ENCODE peak calls at places on chromosomes 13 and 19, in eight cellular contexts. One of them, this sample, is unnamed.

GRCh38 chr19:19040417-19040816 is 7.0 kb downstream of the ARMC6 start:
- DNase-seq in uterus: peak
- DNase-seq in fibroblast of lung: peak
- DNase-seq in right lobe of liver: peak
- DNase-seq in psoas muscle: peak
- DNase-seq in PC-9: no peak
- DNase-seq in lower leg skin: no peak
- DNase-seq in WERI-Rb-1: no peak
- DNase-seq in this sample: peak

GRCh38 chr19:34678421-34678820 is 943 bp downstream of the ZNF302 start:
- DNase-seq in uterus: no peak
- DNase-seq in fibroblast of lung: no peak
- DNase-seq in right lobe of liver: no peak
- DNase-seq in psoas muscle: no peak
- DNase-seq in PC-9: no peak
- DNase-seq in lower leg skin: no peak
- DNase-seq in WERI-Rb-1: no peak
- DNase-seq in this sample: no peak

GRCh38 chr13:41822560-41822959 is 138.3 kb downstream of the VWA8 start:
- DNase-seq in uterus: no peak
- DNase-seq in fibroblast of lung: no peak
- DNase-seq in right lobe of liver: no peak
- DNase-seq in psoas muscle: no peak
- DNase-seq in PC-9: no peak
- DNase-seq in lower leg skin: no peak
- DNase-seq in WERI-Rb-1: no peak
- DNase-seq in this sample: no peak

GRCh38 chr13:48976677-48977625 is 1.2 kb downstream of the FNDC3A start:
- DNase-seq in uterus: no peak
- DNase-seq in fibroblast of lung: no peak
- DNase-seq in right lobe of liver: no peak
- DNase-seq in psoas muscle: no peak
- DNase-seq in PC-9: no peak
- DNase-seq in lower leg skin: no peak
- DNase-seq in WERI-Rb-1: no peak
- DNase-seq in this sample: no peak

GRCh38 chr13:24187185-24187584 is 26.7 kb downstream of the SPATA13 start:
- DNase-seq in uterus: no peak
- DNase-seq in fibroblast of lung: peak
- DNase-seq in right lobe of liver: no peak
- DNase-seq in psoas muscle: no peak
- DNase-seq in PC-9: no peak
- DNase-seq in lower leg skin: no peak
- DNase-seq in WERI-Rb-1: no peak
- DNase-seq in this sample: no peak

GRCh38 chr13:114009590-114010400 is 35.9 kb upstream of the C13orf46 start:
- DNase-seq in uterus: no peak
- DNase-seq in fibroblast of lung: no peak
- DNase-seq in right lobe of liver: no peak
- DNase-seq in psoas muscle: peak
- DNase-seq in PC-9: no peak
- DNase-seq in lower leg skin: peak
- DNase-seq in WERI-Rb-1: no peak
- DNase-seq in this sample: no peak

GRCh38 chr19:10643166-10643967 is 10.8 kb upstream of the ILF3 start:
- DNase-seq in uterus: no peak
- DNase-seq in fibroblast of lung: no peak
- DNase-seq in right lobe of liver: no peak
- DNase-seq in psoas muscle: no peak
- DNase-seq in PC-9: no peak
- DNase-seq in lower leg skin: no peak
- DNase-seq in WERI-Rb-1: no peak
- DNase-seq in this sample: no peak

GRCh38 chr13:32212420-32212819 is 102.7 kb downstream of the ZAR1L start:
- DNase-seq in uterus: no peak
- DNase-seq in fibroblast of lung: peak
- DNase-seq in right lobe of liver: no peak
- DNase-seq in psoas muscle: no peak
- DNase-seq in PC-9: no peak
- DNase-seq in lower leg skin: no peak
- DNase-seq in WERI-Rb-1: no peak
- DNase-seq in this sample: no peak

GRCh38 chr19:40411958-40412499 is 1.1 kb downstream of the PRX start:
- DNase-seq in uterus: no peak
- DNase-seq in fibroblast of lung: no peak
- DNase-seq in right lobe of liver: no peak
- DNase-seq in psoas muscle: no peak
- DNase-seq in PC-9: no peak
- DNase-seq in lower leg skin: no peak
- DNase-seq in WERI-Rb-1: no peak
- DNase-seq in this sample: no peak

GRCh38 chr13:113668491-113668971 is 1.5 kb downstream of the GRK1 start:
- DNase-seq in uterus: peak
- DNase-seq in fibroblast of lung: no peak
- DNase-seq in right lobe of liver: peak
- DNase-seq in psoas muscle: no peak
- DNase-seq in PC-9: no peak
- DNase-seq in lower leg skin: peak
- DNase-seq in WERI-Rb-1: peak
- DNase-seq in this sample: peak

GRCh38 chr13:50016421-50016820 is 1.2 kb downstream of the KCNRG start:
- DNase-seq in uterus: no peak
- DNase-seq in fibroblast of lung: peak
- DNase-seq in right lobe of liver: no peak
- DNase-seq in psoas muscle: no peak
- DNase-seq in PC-9: no peak
- DNase-seq in lower leg skin: no peak
- DNase-seq in WERI-Rb-1: no peak
- DNase-seq in this sample: no peak

GRCh38 chr13:19267746-19268145 is 86.1 kb upstream of the TUBA3C start:
- DNase-seq in uterus: no peak
- DNase-seq in fibroblast of lung: no peak
- DNase-seq in right lobe of liver: no peak
- DNase-seq in psoas muscle: no peak
- DNase-seq in PC-9: no peak
- DNase-seq in lower leg skin: no peak
- DNase-seq in WERI-Rb-1: no peak
- DNase-seq in this sample: no peak

GRCh38 chr19:1453525-1454371 is 3.8 kb downstream of the APC2 start:
- DNase-seq in uterus: peak
- DNase-seq in fibroblast of lung: peak
- DNase-seq in right lobe of liver: no peak
- DNase-seq in psoas muscle: no peak
- DNase-seq in PC-9: no peak
- DNase-seq in lower leg skin: no peak
- DNase-seq in WERI-Rb-1: peak
- DNase-seq in this sample: no peak

GRCh38 chr19:18053571-18054219 is 33.0 kb downstream of the IL12RB1 start:
- DNase-seq in uterus: no peak
- DNase-seq in fibroblast of lung: peak
- DNase-seq in right lobe of liver: no peak
- DNase-seq in psoas muscle: no peak
- DNase-seq in PC-9: no peak
- DNase-seq in lower leg skin: no peak
- DNase-seq in WERI-Rb-1: no peak
- DNase-seq in this sample: no peak

GRCh38 chr13:101706651-101707050 is 254.2 kb downstream of the ITGBL1 start:
- DNase-seq in uterus: no peak
- DNase-seq in fibroblast of lung: peak
- DNase-seq in right lobe of liver: peak
- DNase-seq in psoas muscle: peak
- DNase-seq in PC-9: no peak
- DNase-seq in lower leg skin: no peak
- DNase-seq in WERI-Rb-1: no peak
- DNase-seq in this sample: peak

DNA sequence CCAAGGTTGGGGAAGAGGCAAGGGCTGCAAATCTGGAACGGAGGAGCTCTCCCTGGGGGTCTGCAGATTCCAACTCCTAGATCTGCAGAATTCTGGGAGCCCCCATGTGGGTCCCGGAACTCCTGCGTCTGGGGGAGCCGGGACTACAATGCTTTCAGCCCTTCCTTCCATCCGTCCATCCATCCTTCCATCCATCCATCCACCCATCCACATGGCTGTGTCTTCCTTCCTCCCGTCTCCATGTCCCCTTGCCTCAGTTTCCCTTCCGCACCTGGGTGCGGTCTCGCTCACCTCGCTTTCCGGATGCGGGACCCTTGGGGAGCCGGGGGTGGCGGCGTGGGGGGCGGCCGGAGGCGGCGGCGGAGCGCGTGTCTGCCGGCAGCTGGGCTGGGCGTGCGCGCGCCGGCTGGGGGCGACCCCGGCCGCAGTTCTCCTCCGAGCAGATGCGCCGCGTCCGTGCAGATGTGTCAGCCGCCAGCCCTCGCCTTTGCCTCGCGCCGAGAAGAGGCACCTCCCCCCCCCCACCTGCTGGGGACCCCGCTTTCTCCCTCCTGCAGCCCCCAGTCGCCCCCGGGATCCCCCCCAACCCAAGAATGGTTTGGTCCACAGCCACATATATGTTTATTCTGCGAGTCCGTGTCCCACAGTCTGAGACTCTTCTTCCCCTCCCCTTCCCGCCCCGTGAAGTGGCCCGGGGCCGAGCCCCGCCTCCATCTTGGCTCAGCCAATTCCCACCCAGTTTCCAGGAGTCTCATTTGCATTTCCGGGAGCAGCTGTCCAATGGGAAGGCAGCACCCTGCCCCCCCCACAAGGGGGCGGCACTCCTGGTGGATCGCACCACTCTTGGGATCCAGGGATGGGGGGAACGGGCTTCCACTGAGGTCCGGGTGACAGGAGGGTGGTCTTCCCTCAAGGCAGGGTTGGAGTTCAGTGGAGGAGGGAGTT is 8.8 kb downstream of the ISOC2 start:
- DNase-seq in uterus: peak
- DNase-seq in fibroblast of lung: peak
- DNase-seq in right lobe of liver: no peak
- DNase-seq in psoas muscle: peak
- DNase-seq in PC-9: no peak
- DNase-seq in lower leg skin: peak
- DNase-seq in WERI-Rb-1: peak
- DNase-seq in this sample: peak
- TF ChIP-seq CTCF in uterus: no peak
- TF ChIP-seq CTCF in fibroblast of lung: peak
- TF ChIP-seq CTCF in right lobe of liver: peak
- TF ChIP-seq CTCF in psoas muscle: no peak
- TF ChIP-seq CTCF in PC-9: peak
- TF ChIP-seq CTCF in lower leg skin: no peak
- TF ChIP-seq CTCF in WERI-Rb-1: no peak
- TF ChIP-seq CTCF in this sample: no peak

GRCh38 chr13:23159587-23160240 is 21.1 kb upstream of the SGCG start:
- DNase-seq in uterus: no peak
- DNase-seq in fibroblast of lung: no peak
- DNase-seq in right lobe of liver: no peak
- DNase-seq in psoas muscle: no peak
- DNase-seq in PC-9: no peak
- DNase-seq in lower leg skin: no peak
- DNase-seq in WERI-Rb-1: no peak
- DNase-seq in this sample: no peak
- H3K4me3 ChIP-seq in uterus: peak
- H3K4me3 ChIP-seq in fibroblast of lung: no peak
- H3K4me3 ChIP-seq in right lobe of liver: no peak
- H3K4me3 ChIP-seq in psoas muscle: peak
- H3K4me3 ChIP-seq in PC-9: no peak
- H3K4me3 ChIP-seq in lower leg skin: peak
- H3K4me3 ChIP-seq in WERI-Rb-1: no peak
- H3K4me3 ChIP-seq in this sample: no peak

GRCh38 chr13:112456138-112457056 is 80.2 kb downstream of the SPACA7 start:
- DNase-seq in uterus: no peak
- DNase-seq in fibroblast of lung: no peak
- DNase-seq in right lobe of liver: no peak
- DNase-seq in psoas muscle: no peak
- DNase-seq in PC-9: no peak
- DNase-seq in lower leg skin: no peak
- DNase-seq in WERI-Rb-1: no peak
- DNase-seq in this sample: no peak

GRCh38 chr13:112453874-112454647 is 77.9 kb downstream of the SPACA7 start:
- DNase-seq in uterus: no peak
- DNase-seq in fibroblast of lung: no peak
- DNase-seq in right lobe of liver: no peak
- DNase-seq in psoas muscle: no peak
- DNase-seq in PC-9: no peak
- DNase-seq in lower leg skin: peak
- DNase-seq in WERI-Rb-1: no peak
- DNase-seq in this sample: no peak

GRCh38 chr13:112453207-112453829 is 77.2 kb downstream of the SPACA7 start:
- DNase-seq in uterus: no peak
- DNase-seq in fibroblast of lung: no peak
- DNase-seq in right lobe of liver: no peak
- DNase-seq in psoas muscle: no peak
- DNase-seq in PC-9: no peak
- DNase-seq in lower leg skin: peak
- DNase-seq in WERI-Rb-1: no peak
- DNase-seq in this sample: no peak

GRCh38 chr13:112455476-112456059 is 79.4 kb downstream of the SPACA7 start:
- DNase-seq in uterus: no peak
- DNase-seq in fibroblast of lung: no peak
- DNase-seq in right lobe of liver: no peak
- DNase-seq in psoas muscle: no peak
- DNase-seq in PC-9: no peak
- DNase-seq in lower leg skin: peak
- DNase-seq in WERI-Rb-1: no peak
- DNase-seq in this sample: no peak

DNA sequence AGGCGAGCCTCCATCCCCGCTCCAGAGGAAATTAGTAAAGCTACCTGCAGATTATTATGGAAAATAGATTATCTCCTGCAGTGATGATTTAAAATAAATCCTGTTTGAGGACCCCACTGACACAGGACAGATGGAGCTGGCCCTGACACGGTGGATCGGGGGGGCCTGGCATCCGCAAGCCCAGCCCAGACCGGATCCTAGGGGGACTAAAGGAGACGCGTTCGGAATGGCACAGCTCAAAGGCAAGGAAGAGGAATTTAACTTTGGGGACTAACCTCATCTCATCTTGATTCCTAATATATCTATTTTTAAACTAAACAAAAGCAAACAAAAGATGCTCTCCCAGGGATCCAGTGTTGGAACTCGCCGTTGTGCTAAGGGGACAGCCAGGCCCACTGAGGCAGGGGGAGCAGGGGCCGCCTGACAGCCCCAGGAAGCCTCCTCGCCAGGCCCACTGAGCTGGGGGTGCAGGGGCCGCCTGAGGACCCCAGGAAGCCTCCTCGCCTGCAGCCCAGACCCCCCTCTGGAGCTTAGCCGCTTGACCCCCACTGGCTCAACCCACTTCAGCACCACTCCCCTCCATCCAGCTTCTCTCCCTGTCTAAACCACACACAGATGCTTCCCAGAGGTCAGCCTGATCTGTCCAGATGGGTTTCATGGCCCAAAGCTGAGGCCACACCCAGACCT is 78.6 kb downstream of the SPACA7 start:
- DNase-seq in uterus: no peak
- DNase-seq in fibroblast of lung: no peak
- DNase-seq in right lobe of liver: no peak
- DNase-seq in psoas muscle: no peak
- DNase-seq in PC-9: no peak
- DNase-seq in lower leg skin: no peak
- DNase-seq in WERI-Rb-1: no peak
- DNase-seq in this sample: no peak
- TF ChIP-seq CTCF in uterus: no peak
- TF ChIP-seq CTCF in fibroblast of lung: no peak
- TF ChIP-seq CTCF in right lobe of liver: no peak
- TF ChIP-seq CTCF in psoas muscle: no peak
- TF ChIP-seq CTCF in PC-9: no peak
- TF ChIP-seq CTCF in lower leg skin: no peak
- TF ChIP-seq CTCF in WERI-Rb-1: no peak
- TF ChIP-seq CTCF in this sample: no peak

GRCh38 chr19:38251564-38252051 is 4.6 kb downstream of the PPP1R14A start:
- DNase-seq in uterus: peak
- DNase-seq in fibroblast of lung: no peak
- DNase-seq in right lobe of liver: no peak
- DNase-seq in psoas muscle: no peak
- DNase-seq in PC-9: no peak
- DNase-seq in lower leg skin: no peak
- DNase-seq in WERI-Rb-1: no peak
- DNase-seq in this sample: no peak
- H3K4me3 ChIP-seq in uterus: peak
- H3K4me3 ChIP-seq in fibroblast of lung: no peak
- H3K4me3 ChIP-seq in right lobe of liver: no peak
- H3K4me3 ChIP-seq in psoas muscle: peak
- H3K4me3 ChIP-seq in PC-9: no peak
- H3K4me3 ChIP-seq in lower leg skin: no peak
- H3K4me3 ChIP-seq in WERI-Rb-1: peak
- H3K4me3 ChIP-seq in this sample: no peak